ENCODE peak calls at places on chromosomes 2 and 18, in five cellular contexts. F is SK-N-SH, G is K562, D is HCT116, J is GM12878. U is an unnamed sample.

GRCh38 chr18:45619062-45619825 is 4.0 kb downstream of the SLC14A2 start:
- DNase-seq in G (peak), D (no peak), J (no peak), F (no peak), U (no peak)

GRCh38 chr2:33321236-33321731 is 155.2 kb upstream of the RASGRP3 start:
- DNase-seq in G (no peak), J (peak), F (no peak), D (no peak), U (no peak)

GRCh38 chr2:240602266-240603050 is 15.9 kb downstream of the CAPN10 start:
- DNase-seq in J (no peak), D (no peak), F (no peak), G (no peak), U (no peak)

GRCh38 chr18:57959278-57959677 is 84.7 kb upstream of the NEDD4L start:
- DNase-seq in J (no peak), D (peak), G (peak), F (peak), U (peak)

GRCh38 chr2:160015746-160016145 is 46.7 kb downstream of the PLA2R1 start:
- DNase-seq in D (no peak), J (no peak), F (no peak), G (no peak), U (no peak)

GRCh38 chr2:1893856-1894255 is 149.5 kb upstream of the PXDN start:
- DNase-seq in D (no peak), G (no peak), J (no peak), F (no peak), U (no peak)

GRCh38 chr18:44733069-44733753 is 52.5 kb downstream of the SETBP1 start:
- DNase-seq in G (no peak), D (no peak), F (no peak), J (no peak), U (no peak)

GRCh38 chr18:5894613-5895299 is 566 bp downstream of the TMEM200C start:
- DNase-seq in G (no peak), D (no peak), J (no peak), F (peak), U (no peak)

GRCh38 chr2:238974061-238974460 is 126.2 kb downstream of the TWIST2 start:
- DNase-seq in J (no peak), G (no peak), F (no peak), D (no peak), U (no peak)

GRCh38 chr2:205758051-205758450 is 75.8 kb downstream of the NRP2 start:
- DNase-seq in J (no peak), F (no peak), D (no peak), G (no peak), U (no peak)

DNA sequence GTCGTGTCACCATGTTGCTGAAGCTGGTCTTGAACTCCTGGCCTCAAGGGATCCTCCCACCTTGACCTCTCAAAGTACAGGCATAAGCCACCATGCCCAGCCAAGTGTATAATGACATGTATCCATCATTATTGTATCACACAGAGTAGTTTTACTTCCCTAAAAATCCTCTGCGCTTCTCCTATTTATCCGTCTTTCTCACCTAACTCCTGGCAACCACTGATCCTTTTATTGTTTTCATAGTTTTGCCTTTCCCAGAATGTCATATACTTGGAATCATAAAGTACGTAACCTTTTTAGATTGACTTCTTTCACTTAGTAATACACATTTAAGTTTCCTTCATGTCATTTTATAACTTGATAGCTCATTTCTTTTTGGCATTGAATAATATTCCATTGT is 51.0 kb downstream of the ZC3H15 start:
- DNase-seq in D (no peak), G (no peak), J (no peak), F (no peak), U (no peak)
- TF ChIP-seq REST in D (no peak), G (no peak), J (no peak), F (no peak), U (no peak)

GRCh38 chr2:104164721-104165252 is 689.1 kb upstream of the POU3F3 start:
- DNase-seq in F (no peak), G (no peak), J (no peak), D (no peak), U (no peak)

GRCh38 chr2:104163611-104164157 is 690.2 kb upstream of the POU3F3 start:
- DNase-seq in F (no peak), J (no peak), D (no peak), G (no peak), U (no peak)
- TF ChIP-seq YY1 in F (no peak), J (no peak), D (no peak), G (no peak), U (no peak)

GRCh38 chr2:71609958-71610357 is 156.6 kb downstream of the DYSF start:
- DNase-seq in F (peak), G (peak), D (peak), J (no peak), U (no peak)
- TF ChIP-seq REST in F (no peak), G (no peak), D (no peak), J (no peak), U (no peak)

GRCh38 chr2:120702061-120702460 is 33.6 kb upstream of the GLI2 start:
- DNase-seq in D (no peak), J (no peak), F (no peak), G (no peak), U (no peak)

GRCh38 chr2:120701096-120701860 is 34.4 kb upstream of the GLI2 start:
- DNase-seq in J (no peak), F (no peak), D (no peak), G (no peak), U (no peak)

GRCh38 chr2:120702751-120703150 is 32.9 kb upstream of the GLI2 start:
- DNase-seq in F (no peak), D (no peak), J (no peak), G (no peak), U (no peak)

GRCh38 chr2:120704696-120705095 is 31.0 kb upstream of the GLI2 start:
- DNase-seq in D (no peak), F (no peak), G (no peak), J (no peak), U (no peak)

DNA sequence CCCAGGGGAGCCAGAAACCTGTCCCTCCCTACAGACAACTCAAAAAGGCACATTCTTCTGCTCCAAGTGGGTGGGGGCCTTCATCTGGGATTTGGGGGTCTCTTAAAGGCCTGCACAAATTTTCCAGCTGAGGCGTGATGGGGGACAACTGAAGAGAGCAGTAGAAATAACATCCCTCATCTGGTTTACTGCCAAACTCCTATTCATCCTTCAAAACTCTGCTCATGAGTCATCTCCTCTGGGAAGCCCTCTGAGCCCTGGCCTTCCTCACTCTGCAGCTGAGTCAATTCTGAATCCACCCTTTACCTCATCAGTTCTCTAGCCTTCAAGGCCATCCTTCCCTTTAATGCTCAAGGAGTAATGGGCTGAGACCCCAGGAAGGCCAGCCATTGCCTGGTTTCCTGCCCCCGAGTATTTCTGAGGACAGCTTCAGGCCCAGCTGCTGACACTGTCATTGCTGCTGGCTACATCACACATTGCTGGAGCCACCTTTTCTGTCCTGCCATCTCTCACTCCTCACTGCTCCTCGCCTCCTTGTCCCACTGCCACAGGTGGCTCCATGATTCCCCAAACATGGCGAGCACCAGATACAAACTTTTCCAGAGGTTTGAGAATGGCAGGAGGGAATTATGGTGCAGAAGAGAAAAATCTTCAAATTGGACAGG is 32.2 kb upstream of the GLI2 start:
- DNase-seq in G (no peak), J (no peak), D (peak), F (no peak), U (no peak)
- TF ChIP-seq YY1 in G (no peak), J (no peak), D (no peak), F (no peak), U (no peak)

DNA sequence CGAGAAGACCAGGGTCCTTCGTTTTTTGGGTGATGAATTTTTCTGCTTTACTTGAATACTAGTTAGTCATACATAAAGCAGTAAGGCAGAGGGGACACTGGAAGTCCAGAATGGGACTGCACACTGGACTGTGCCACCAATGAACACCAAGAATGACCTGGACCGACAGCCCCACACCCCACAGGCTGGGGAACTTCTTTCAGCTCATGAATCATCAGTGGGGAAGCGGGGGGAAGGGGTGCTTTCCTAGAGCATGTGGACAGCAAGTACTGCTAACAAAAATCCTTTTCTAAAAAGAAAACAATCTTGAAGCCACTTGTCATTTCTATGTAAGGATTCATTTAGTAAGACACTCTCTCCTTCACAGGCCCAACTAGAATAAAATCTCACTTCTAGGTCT is 86.0 kb downstream of the DTNB start:
- DNase-seq in G (no peak), F (peak), D (no peak), J (no peak), U (no peak)
- TF ChIP-seq REST in G (no peak), F (no peak), D (no peak), J (no peak), U (no peak)

DNA sequence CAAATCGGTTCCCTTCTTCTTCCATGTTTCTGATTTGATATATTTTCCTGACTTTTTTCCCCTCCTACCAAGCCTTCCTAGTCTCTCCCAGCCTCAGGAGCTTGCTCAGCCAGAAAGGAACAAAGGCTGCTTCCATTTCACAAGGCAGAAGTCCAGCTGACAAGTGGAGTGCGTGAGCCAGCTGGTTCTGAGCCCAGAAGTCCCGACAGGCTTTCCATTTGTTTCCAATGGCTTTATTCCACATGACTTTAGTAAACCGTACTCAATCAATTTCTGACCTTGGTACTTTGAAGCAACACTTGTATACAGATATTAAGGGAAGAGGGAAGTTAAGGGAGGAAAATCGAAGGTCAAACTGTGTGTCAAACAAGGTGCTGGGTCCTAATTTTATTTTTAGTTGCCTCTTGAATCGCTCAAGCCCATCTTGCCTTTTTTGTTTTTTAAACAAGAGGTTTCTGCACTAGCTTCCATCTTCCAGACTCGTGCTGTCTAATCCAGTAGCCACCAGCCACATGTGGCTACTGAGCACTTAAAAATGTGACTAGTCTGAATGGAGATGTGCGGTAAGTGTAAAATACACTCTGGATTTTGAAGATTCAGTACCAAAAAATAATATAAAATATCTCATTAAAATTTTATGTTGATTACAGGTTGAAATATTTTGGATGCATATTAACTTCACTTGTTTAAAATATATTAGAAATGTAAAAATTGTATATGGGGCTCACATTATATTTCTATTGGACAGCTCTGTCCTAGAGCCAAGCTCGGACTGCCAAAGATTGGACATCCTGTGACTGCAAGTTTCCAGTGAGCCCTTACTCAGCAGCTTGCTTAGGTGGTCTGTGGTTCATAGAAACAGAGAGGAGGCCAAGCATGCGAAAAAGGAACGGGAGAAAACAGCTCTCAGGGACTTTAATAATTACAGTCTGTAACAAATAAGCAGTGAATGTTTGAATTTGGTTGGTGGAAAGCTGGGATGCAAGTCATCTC is 36.0 kb downstream of the WIPF1 start:
- DNase-seq in J (no peak), G (no peak), D (no peak), F (no peak), U (no peak)
- TF ChIP-seq YY1 in J (no peak), G (no peak), D (no peak), F (no peak), U (no peak)

GRCh38 chr2:15909736-15910135 is 30.6 kb upstream of the MYCN start:
- DNase-seq in J (no peak), G (no peak), F (no peak), D (no peak), U (no peak)

GRCh38 chr2:15914981-15915380 is 25.4 kb upstream of the MYCN start:
- DNase-seq in D (no peak), G (no peak), J (no peak), F (no peak), U (no peak)

GRCh38 chr2:15913146-15913545 is 27.2 kb upstream of the MYCN start:
- DNase-seq in G (no peak), F (no peak), D (no peak), J (no peak), U (no peak)

GRCh38 chr2:15911686-15912085 is 28.7 kb upstream of the MYCN start:
- DNase-seq in J (no peak), F (no peak), G (no peak), D (no peak), U (no peak)

DNA sequence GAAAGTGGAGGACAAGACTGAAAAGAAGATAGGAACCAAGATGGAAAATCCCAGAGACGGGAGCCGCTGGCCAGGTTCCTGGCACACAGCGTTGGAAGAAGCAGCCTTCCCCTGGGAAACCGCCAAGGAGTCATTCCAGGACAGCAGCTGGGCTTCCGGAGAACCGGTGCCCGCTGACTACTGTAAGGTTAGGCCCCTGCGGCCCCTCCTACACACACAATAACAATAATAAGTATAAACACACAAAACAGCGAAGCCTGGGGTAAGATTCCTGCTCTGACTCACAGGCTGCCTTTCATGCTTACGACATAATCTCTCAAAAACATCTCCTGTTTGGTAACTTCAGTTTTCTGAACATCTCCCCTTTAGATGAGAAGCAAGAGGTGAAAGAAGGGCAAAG is 28.1 kb upstream of the MYCN start:
- DNase-seq in G (no peak), D (no peak), F (no peak), J (no peak), U (no peak)
- TF ChIP-seq REST in G (no peak), D (no peak), F (no peak), J (no peak), U (no peak)

DNA sequence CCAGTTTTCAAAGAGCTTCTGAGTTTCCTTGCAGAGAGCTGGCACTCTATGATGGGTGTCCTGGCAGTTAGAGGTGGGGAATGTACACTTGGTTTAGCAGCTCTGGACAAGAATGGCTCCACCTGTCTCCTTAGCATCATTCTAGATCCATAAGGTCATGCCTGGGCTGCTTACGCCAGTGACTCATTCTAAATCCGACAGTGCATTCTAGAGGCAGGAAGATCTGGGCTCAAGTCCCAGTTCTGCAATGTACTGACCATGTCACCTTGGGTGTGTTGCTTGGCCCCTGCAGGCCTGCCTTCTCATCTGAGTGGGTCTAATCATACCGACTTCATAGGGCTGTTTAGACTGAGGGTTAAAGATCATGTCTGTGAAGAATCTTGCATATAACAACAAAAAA is 46.5 kb downstream of the PTGR3 start:
- DNase-seq in F (no peak), J (no peak), G (no peak), D (no peak), U (no peak)
- TF ChIP-seq YY1 in F (no peak), J (no peak), G (no peak), D (no peak), U (no peak)

GRCh38 chr2:200177971-200178911 is 128.3 kb upstream of the SPATS2L start:
- DNase-seq in G (no peak), F (no peak), J (no peak), D (no peak), U (no peak)
- TF ChIP-seq REST in G (no peak), F (no peak), J (no peak), D (no peak), U (no peak)